ENCODE peak calls at places on chromosomes 12 and 14, in ten cellular contexts. One of them, this sample, is unnamed.
A peak's percentile ranks its signal among the peaks of the same experiment; 100 is the strongest.

GRCh38 chr12:60415361-60415760 is 819.5 kb downstream of the SLC16A7 start:
- DNase-seq in right lobe of liver: no peak
- DNase-seq in tibial nerve: no peak
- DNase-seq in lung: no peak
- DNase-seq in psoas muscle: no peak
- DNase-seq in effector memory CD4-positive, alpha-beta T cell: no peak
- DNase-seq in OCI-LY7: no peak
- DNase-seq in uterus: no peak
- DNase-seq in RWPE2: no peak
- DNase-seq in naive thymus-derived CD4-positive, alpha-beta T cell: no peak
- DNase-seq in this sample: no peak

GRCh38 chr12:6275609-6276246 is 34.8 kb upstream of the PLEKHG6 start:
- DNase-seq in RWPE2: no peak
- DNase-seq in effector memory CD4-positive, alpha-beta T cell: no peak
- DNase-seq in psoas muscle: no peak
- DNase-seq in tibial nerve: no peak
- DNase-seq in lung: no peak
- DNase-seq in uterus: no peak
- DNase-seq in naive thymus-derived CD4-positive, alpha-beta T cell: no peak
- DNase-seq in OCI-LY7: no peak
- DNase-seq in right lobe of liver: no peak
- DNase-seq in this sample: no peak

GRCh38 chr12:79083181-79083580 is 218.6 kb downstream of the SYT1 start:
- DNase-seq in RWPE2: no peak
- DNase-seq in right lobe of liver: no peak
- DNase-seq in effector memory CD4-positive, alpha-beta T cell: no peak
- DNase-seq in psoas muscle: no peak
- DNase-seq in uterus: no peak
- DNase-seq in OCI-LY7: no peak
- DNase-seq in naive thymus-derived CD4-positive, alpha-beta T cell: no peak
- DNase-seq in tibial nerve: no peak
- DNase-seq in lung: no peak
- DNase-seq in this sample: no peak

GRCh38 chr12:54404061-54405004 is 14.7 kb downstream of the ITGA5 start:
- DNase-seq in right lobe of liver: no peak
- DNase-seq in uterus: peak; percentile 72
- DNase-seq in RWPE2: no peak
- DNase-seq in effector memory CD4-positive, alpha-beta T cell: peak; percentile 60
- DNase-seq in lung: no peak
- DNase-seq in OCI-LY7: peak; percentile 73
- DNase-seq in tibial nerve: peak; percentile 75
- DNase-seq in naive thymus-derived CD4-positive, alpha-beta T cell: peak; percentile 44
- DNase-seq in psoas muscle: peak; percentile 62
- DNase-seq in this sample: peak; percentile 74

GRCh38 chr12:60210756-60211155 is 614.9 kb downstream of the SLC16A7 start:
- DNase-seq in lung: no peak
- DNase-seq in tibial nerve: no peak
- DNase-seq in OCI-LY7: no peak
- DNase-seq in right lobe of liver: no peak
- DNase-seq in effector memory CD4-positive, alpha-beta T cell: no peak
- DNase-seq in naive thymus-derived CD4-positive, alpha-beta T cell: no peak
- DNase-seq in uterus: no peak
- DNase-seq in RWPE2: no peak
- DNase-seq in psoas muscle: no peak
- DNase-seq in this sample: no peak

GRCh38 chr12:102481705-102482104 is 1.3 kb upstream of the IGF1 start:
- DNase-seq in RWPE2: no peak
- DNase-seq in naive thymus-derived CD4-positive, alpha-beta T cell: no peak
- DNase-seq in OCI-LY7: no peak
- DNase-seq in right lobe of liver: no peak
- DNase-seq in psoas muscle: no peak
- DNase-seq in effector memory CD4-positive, alpha-beta T cell: no peak
- DNase-seq in tibial nerve: no peak
- DNase-seq in lung: no peak
- DNase-seq in uterus: no peak
- DNase-seq in this sample: no peak

GRCh38 chr14:51776102-51776894 is 84.1 kb upstream of the GNG2 start:
- DNase-seq in right lobe of liver: peak; percentile 31
- DNase-seq in lung: peak; percentile 34
- DNase-seq in RWPE2: no peak
- DNase-seq in effector memory CD4-positive, alpha-beta T cell: peak; percentile 2
- DNase-seq in OCI-LY7: peak; percentile 59
- DNase-seq in naive thymus-derived CD4-positive, alpha-beta T cell: no peak
- DNase-seq in tibial nerve: peak; percentile 71
- DNase-seq in psoas muscle: peak; percentile 61
- DNase-seq in uterus: peak; percentile 75
- DNase-seq in this sample: peak; percentile 10

GRCh38 chr12:47904647-47905312 is at the start of gene VDR:
- DNase-seq in naive thymus-derived CD4-positive, alpha-beta T cell: peak; percentile 48
- DNase-seq in tibial nerve: peak; percentile 53
- DNase-seq in right lobe of liver: peak; percentile 86
- DNase-seq in RWPE2: peak; percentile 89
- DNase-seq in OCI-LY7: peak; percentile 69
- DNase-seq in psoas muscle: peak; percentile 85
- DNase-seq in effector memory CD4-positive, alpha-beta T cell: peak; percentile 66
- DNase-seq in uterus: peak; percentile 71
- DNase-seq in lung: peak; percentile 78
- DNase-seq in this sample: peak; percentile 66

GRCh38 chr14:90383731-90384542 is 12.9 kb upstream of the CALM1 start:
- DNase-seq in OCI-LY7: peak; percentile 33
- DNase-seq in psoas muscle: peak; percentile 81
- DNase-seq in RWPE2: no peak
- DNase-seq in naive thymus-derived CD4-positive, alpha-beta T cell: peak; percentile 43
- DNase-seq in lung: peak; percentile 55
- DNase-seq in tibial nerve: peak; percentile 59
- DNase-seq in right lobe of liver: peak; percentile 65
- DNase-seq in effector memory CD4-positive, alpha-beta T cell: peak; percentile 47
- DNase-seq in uterus: peak; percentile 66
- DNase-seq in this sample: peak; percentile 32

GRCh38 chr14:52885230-52885629 is 65.6 kb downstream of the FERMT2 start:
- DNase-seq in OCI-LY7: no peak
- DNase-seq in lung: no peak
- DNase-seq in tibial nerve: no peak
- DNase-seq in right lobe of liver: no peak
- DNase-seq in RWPE2: no peak
- DNase-seq in effector memory CD4-positive, alpha-beta T cell: no peak
- DNase-seq in naive thymus-derived CD4-positive, alpha-beta T cell: no peak
- DNase-seq in psoas muscle: no peak
- DNase-seq in uterus: no peak
- DNase-seq in this sample: no peak

GRCh38 chr12:78494911-78495310 is 369.7 kb upstream of the SYT1 start:
- DNase-seq in OCI-LY7: no peak
- DNase-seq in tibial nerve: no peak
- DNase-seq in naive thymus-derived CD4-positive, alpha-beta T cell: no peak
- DNase-seq in right lobe of liver: no peak
- DNase-seq in uterus: no peak
- DNase-seq in psoas muscle: no peak
- DNase-seq in lung: no peak
- DNase-seq in effector memory CD4-positive, alpha-beta T cell: no peak
- DNase-seq in RWPE2: no peak
- DNase-seq in this sample: no peak

GRCh38 chr12:89756638-89757321 is 48.1 kb upstream of the ATP2B1 start:
- DNase-seq in naive thymus-derived CD4-positive, alpha-beta T cell: no peak
- DNase-seq in tibial nerve: peak; percentile 67
- DNase-seq in OCI-LY7: peak; percentile 74
- DNase-seq in uterus: no peak
- DNase-seq in lung: no peak
- DNase-seq in psoas muscle: no peak
- DNase-seq in RWPE2: no peak
- DNase-seq in effector memory CD4-positive, alpha-beta T cell: no peak
- DNase-seq in right lobe of liver: no peak
- DNase-seq in this sample: peak; percentile 7

GRCh38 chr14:58864751-58865519 is 227.2 kb downstream of the DACT1 start:
- DNase-seq in RWPE2: no peak
- DNase-seq in lung: no peak
- DNase-seq in right lobe of liver: no peak
- DNase-seq in naive thymus-derived CD4-positive, alpha-beta T cell: no peak
- DNase-seq in OCI-LY7: no peak
- DNase-seq in uterus: no peak
- DNase-seq in effector memory CD4-positive, alpha-beta T cell: no peak
- DNase-seq in psoas muscle: no peak
- DNase-seq in tibial nerve: no peak
- DNase-seq in this sample: no peak

GRCh38 chr12:59780605-59781135 is 184.8 kb downstream of the SLC16A7 start:
- DNase-seq in right lobe of liver: no peak
- DNase-seq in RWPE2: no peak
- DNase-seq in effector memory CD4-positive, alpha-beta T cell: no peak
- DNase-seq in OCI-LY7: peak; percentile 12
- DNase-seq in tibial nerve: no peak
- DNase-seq in lung: no peak
- DNase-seq in uterus: no peak
- DNase-seq in psoas muscle: no peak
- DNase-seq in naive thymus-derived CD4-positive, alpha-beta T cell: no peak
- DNase-seq in this sample: no peak

GRCh38 chr12:15928870-15929571 is 17.9 kb downstream of the DERA start:
- DNase-seq in right lobe of liver: no peak
- DNase-seq in tibial nerve: no peak
- DNase-seq in naive thymus-derived CD4-positive, alpha-beta T cell: no peak
- DNase-seq in lung: no peak
- DNase-seq in effector memory CD4-positive, alpha-beta T cell: no peak
- DNase-seq in OCI-LY7: no peak
- DNase-seq in uterus: no peak
- DNase-seq in psoas muscle: no peak
- DNase-seq in RWPE2: no peak
- DNase-seq in this sample: no peak
- H3K27ac ChIP-seq in right lobe of liver: no peak overlapping the region
- H3K27ac ChIP-seq in tibial nerve: peak overlapping the region; percentile 37
- H3K27ac ChIP-seq in naive thymus-derived CD4-positive, alpha-beta T cell: no peak overlapping the region
- H3K27ac ChIP-seq in lung: no peak overlapping the region
- H3K27ac ChIP-seq in effector memory CD4-positive, alpha-beta T cell: no peak overlapping the region
- H3K27ac ChIP-seq in OCI-LY7: no peak overlapping the region
- H3K27ac ChIP-seq in uterus: no peak overlapping the region
- H3K27ac ChIP-seq in psoas muscle: no peak overlapping the region
- H3K27ac ChIP-seq in RWPE2: no peak overlapping the region
- H3K27ac ChIP-seq in this sample: no peak overlapping the region

DNA sequence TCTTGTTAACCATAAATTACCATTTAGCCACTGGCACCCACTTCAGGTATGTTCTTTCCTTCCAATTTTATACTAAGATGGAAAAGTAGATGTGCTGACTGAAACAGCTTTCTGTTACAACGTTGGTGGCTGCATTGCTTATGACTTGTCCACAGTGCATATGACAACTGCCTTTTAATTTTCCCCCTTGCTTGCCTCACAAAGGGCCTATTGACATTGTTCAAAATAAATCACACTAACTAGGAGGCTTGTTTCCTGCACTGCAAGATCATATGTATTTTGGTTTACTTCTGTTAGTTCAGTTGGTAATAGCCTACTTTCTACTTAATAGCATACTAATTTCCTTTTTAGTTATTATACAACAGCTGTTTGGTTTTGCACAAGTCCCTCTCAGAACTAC is 55.4 kb downstream of the SCAF11 start:
- DNase-seq in psoas muscle: no peak
- DNase-seq in right lobe of liver: no peak
- DNase-seq in OCI-LY7: no peak
- DNase-seq in tibial nerve: no peak
- DNase-seq in naive thymus-derived CD4-positive, alpha-beta T cell: no peak
- DNase-seq in effector memory CD4-positive, alpha-beta T cell: no peak
- DNase-seq in RWPE2: no peak
- DNase-seq in lung: no peak
- DNase-seq in uterus: no peak
- DNase-seq in this sample: no peak
- H3K36me3 ChIP-seq in psoas muscle: peaks cover 55% of the 10 kb centered on the region
- H3K36me3 ChIP-seq in right lobe of liver: no peaks in the 10 kb centered on the region
- H3K36me3 ChIP-seq in OCI-LY7: peaks cover 72% of the 10 kb centered on the region
- H3K36me3 ChIP-seq in tibial nerve: peaks cover 42% of the 10 kb centered on the region
- H3K36me3 ChIP-seq in naive thymus-derived CD4-positive, alpha-beta T cell: peaks cover 16% of the 10 kb centered on the region
- H3K36me3 ChIP-seq in effector memory CD4-positive, alpha-beta T cell: peaks cover 35% of the 10 kb centered on the region
- H3K36me3 ChIP-seq in RWPE2: peaks cover 63% of the 10 kb centered on the region
- H3K36me3 ChIP-seq in lung: peaks cover 10% of the 10 kb centered on the region
- H3K36me3 ChIP-seq in uterus: no peaks in the 10 kb centered on the region
- H3K36me3 ChIP-seq in this sample: peaks cover 36% of the 10 kb centered on the region

GRCh38 chr12:115343008-115343407 is 659.0 kb upstream of the TBX3 start:
- DNase-seq in tibial nerve: no peak
- DNase-seq in psoas muscle: no peak
- DNase-seq in RWPE2: no peak
- DNase-seq in lung: no peak
- DNase-seq in effector memory CD4-positive, alpha-beta T cell: no peak
- DNase-seq in OCI-LY7: no peak
- DNase-seq in naive thymus-derived CD4-positive, alpha-beta T cell: no peak
- DNase-seq in right lobe of liver: no peak
- DNase-seq in uterus: no peak
- DNase-seq in this sample: no peak

GRCh38 chr12:115338566-115339294 is 654.8 kb upstream of the TBX3 start:
- DNase-seq in right lobe of liver: no peak
- DNase-seq in OCI-LY7: no peak
- DNase-seq in RWPE2: no peak
- DNase-seq in psoas muscle: no peak
- DNase-seq in naive thymus-derived CD4-positive, alpha-beta T cell: no peak
- DNase-seq in effector memory CD4-positive, alpha-beta T cell: no peak
- DNase-seq in lung: no peak
- DNase-seq in uterus: no peak
- DNase-seq in tibial nerve: no peak
- DNase-seq in this sample: no peak

GRCh38 chr12:115343601-115344000 is 659.6 kb upstream of the TBX3 start:
- DNase-seq in RWPE2: no peak
- DNase-seq in effector memory CD4-positive, alpha-beta T cell: no peak
- DNase-seq in uterus: no peak
- DNase-seq in tibial nerve: no peak
- DNase-seq in OCI-LY7: no peak
- DNase-seq in psoas muscle: no peak
- DNase-seq in naive thymus-derived CD4-positive, alpha-beta T cell: no peak
- DNase-seq in right lobe of liver: no peak
- DNase-seq in lung: no peak
- DNase-seq in this sample: no peak

GRCh38 chr12:115337693-115338543 is 653.9 kb upstream of the TBX3 start:
- DNase-seq in RWPE2: no peak
- DNase-seq in effector memory CD4-positive, alpha-beta T cell: no peak
- DNase-seq in psoas muscle: peak; percentile 71
- DNase-seq in OCI-LY7: no peak
- DNase-seq in lung: no peak
- DNase-seq in right lobe of liver: no peak
- DNase-seq in tibial nerve: peak; percentile 52
- DNase-seq in naive thymus-derived CD4-positive, alpha-beta T cell: no peak
- DNase-seq in uterus: peak; percentile 68
- DNase-seq in this sample: no peak

GRCh38 chr12:115341442-115341841 is 657.5 kb upstream of the TBX3 start:
- DNase-seq in naive thymus-derived CD4-positive, alpha-beta T cell: no peak
- DNase-seq in effector memory CD4-positive, alpha-beta T cell: no peak
- DNase-seq in OCI-LY7: no peak
- DNase-seq in RWPE2: peak; percentile 93
- DNase-seq in tibial nerve: peak; percentile 94
- DNase-seq in uterus: peak; percentile 93
- DNase-seq in right lobe of liver: no peak
- DNase-seq in lung: peak; percentile 77
- DNase-seq in psoas muscle: peak; percentile 79
- DNase-seq in this sample: no peak
- H3K27ac ChIP-seq in naive thymus-derived CD4-positive, alpha-beta T cell: no peak overlapping the region
- H3K27ac ChIP-seq in effector memory CD4-positive, alpha-beta T cell: no peak overlapping the region
- H3K27ac ChIP-seq in OCI-LY7: no peak overlapping the region
- H3K27ac ChIP-seq in RWPE2: peak overlapping the region; percentile 35
- H3K27ac ChIP-seq in tibial nerve: peak overlapping the region; percentile 77
- H3K27ac ChIP-seq in uterus: peak overlapping the region; percentile 67
- H3K27ac ChIP-seq in right lobe of liver: no peak overlapping the region
- H3K27ac ChIP-seq in lung: no peak overlapping the region
- H3K27ac ChIP-seq in psoas muscle: peak overlapping the region; percentile 65
- H3K27ac ChIP-seq in this sample: no peak overlapping the region

DNA sequence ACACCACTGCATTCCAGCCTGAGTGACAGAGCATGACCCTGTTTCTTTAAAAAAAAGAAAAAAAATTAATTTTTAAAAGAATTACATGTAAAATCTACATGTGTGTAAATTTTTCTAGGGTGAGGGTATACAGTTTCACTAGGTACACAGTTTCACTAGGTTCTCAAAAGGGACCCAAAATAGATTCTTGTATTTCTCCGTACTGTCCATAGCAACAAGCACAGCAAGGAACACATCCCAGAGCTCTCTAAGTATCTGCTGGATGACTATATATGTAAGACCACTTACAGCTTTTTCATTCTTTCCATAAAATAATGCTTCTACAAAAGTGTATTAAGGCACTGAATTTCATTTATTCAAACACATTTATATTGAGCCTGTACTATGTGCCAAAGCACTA is 55.1 kb downstream of the ATXN2 start:
- DNase-seq in naive thymus-derived CD4-positive, alpha-beta T cell: no peak
- DNase-seq in right lobe of liver: no peak
- DNase-seq in tibial nerve: no peak
- DNase-seq in RWPE2: no peak
- DNase-seq in psoas muscle: no peak
- DNase-seq in OCI-LY7: no peak
- DNase-seq in lung: no peak
- DNase-seq in uterus: no peak
- DNase-seq in effector memory CD4-positive, alpha-beta T cell: no peak
- DNase-seq in this sample: no peak
- H3K36me3 ChIP-seq in naive thymus-derived CD4-positive, alpha-beta T cell: no peaks in the 10 kb centered on the region
- H3K36me3 ChIP-seq in right lobe of liver: no peaks in the 10 kb centered on the region
- H3K36me3 ChIP-seq in tibial nerve: peaks cover 56% of the 10 kb centered on the region
- H3K36me3 ChIP-seq in RWPE2: peaks cover 81% of the 10 kb centered on the region
- H3K36me3 ChIP-seq in psoas muscle: peaks cover 56% of the 10 kb centered on the region
- H3K36me3 ChIP-seq in OCI-LY7: peaks cover 59% of the 10 kb centered on the region
- H3K36me3 ChIP-seq in lung: peaks cover 16% of the 10 kb centered on the region
- H3K36me3 ChIP-seq in uterus: no peaks in the 10 kb centered on the region
- H3K36me3 ChIP-seq in effector memory CD4-positive, alpha-beta T cell: peaks cover 10% of the 10 kb centered on the region
- H3K36me3 ChIP-seq in this sample: peaks cover 19% of the 10 kb centered on the region

This sample was measured in CD4-positive, CD25-positive, alpha-beta regulatory T cell.